ENCODE peak calls at places on chromosome 14, in eight cellular contexts. F is AG10803; E is posterior cingulate gyrus; H is cardiac fibroblast; Z is T-helper 9 cell; S is CD4-positive, alpha-beta T cell; O is ovary; G is GM10248. N is an unnamed sample.

GRCh38 chr14:74952697-74953484 is 2.5 kb downstream of the PGF start:
- DNase-seq in G (no peak), O (no peak), S (no peak), E (no peak), F (peak), Z (no peak), H (no peak), N (no peak)

GRCh38 chr14:64209428-64210165 is 84.6 kb downstream of the ESR2 start:
- DNase-seq in E (no peak), S (no peak), G (peak), H (peak), F (peak), O (peak), Z (no peak), N (no peak)

GRCh38 chr14:69937367-69937777 is 58.2 kb downstream of the SMOC1 start:
- DNase-seq in O (no peak), F (no peak), E (no peak), Z (no peak), S (no peak), G (no peak), H (no peak), N (no peak)

GRCh38 chr14:65840118-65840751 is 427.7 kb downstream of the FUT8 start:
- DNase-seq in H (no peak), G (no peak), S (no peak), O (no peak), F (no peak), Z (no peak), E (no peak), N (no peak)

GRCh38 chr14:67487937-67488893 is at the start of gene TMEM229B:
- DNase-seq in G (peak), S (peak), O (no peak), F (no peak), E (no peak), Z (peak), H (no peak), N (no peak)

GRCh38 chr14:68683326-68683725 is 109.5 kb downstream of the ZFP36L1 start:
- DNase-seq in S (no peak), H (peak), Z (no peak), G (no peak), O (peak), F (peak), E (no peak), N (no peak)

GRCh38 chr14:28651148-28651547 is 115.4 kb upstream of the FOXG1 start:
- DNase-seq in F (no peak), O (no peak), E (no peak), G (no peak), H (peak), S (no peak), Z (no peak), N (no peak)

GRCh38 chr14:101595887-101596721 is 34.8 kb downstream of the DIO3 start:
- DNase-seq in G (no peak), F (no peak), O (peak), Z (no peak), E (no peak), S (peak), H (no peak), N (no peak)

GRCh38 chr14:44914849-44915248 is 46.9 kb downstream of the KLHL28 start:
- DNase-seq in Z (no peak), F (peak), E (no peak), O (no peak), S (no peak), H (peak), G (no peak), N (no peak)

GRCh38 chr14:94673071-94673470 is 60.9 kb downstream of the SERPINA3 start:
- DNase-seq in F (no peak), S (no peak), O (no peak), E (no peak), Z (no peak), H (no peak), G (no peak), N (no peak)

N was measured in frontal cortex.